ENCODE peak calls at places on chromosomes 16 and 17, in ten cellular contexts. T, H, Y, Q, W, C, I, L, M and X are unnamed samples.

GRCh38 chr17:61582593-61582992 is 8.4 kb downstream of the NACA2 start:
- DNase-seq in T (no peak), H (no peak), Y (no peak), Q (no peak), W (no peak), C (no peak), I (no peak), L (no peak), M (no peak), X (no peak)

GRCh38 chr16:55471448-55472097 is 7.4 kb upstream of the MMP2 start:
- DNase-seq in T (no peak), H (no peak), Y (peak; percentile 93), Q (no peak), W (no peak), C (no peak), I (peak; percentile 92), L (peak; percentile 68), M (peak; percentile 39), X (no peak)

GRCh38 chr17:68101992-68102758 is 66.6 kb downstream of the KPNA2 start:
- DNase-seq in T (no peak), H (peak; percentile 9), Y (peak; percentile 9), Q (peak; percentile 10), W (peak; percentile 37), C (peak; percentile 11), I (no peak), L (no peak), M (no peak), X (no peak)

GRCh38 chr17:69342896-69343644 is 16.1 kb upstream of the ABCA5 start:
- DNase-seq in T (no peak), H (no peak), Y (no peak), Q (peak; percentile 19), W (peak; percentile 63), C (no peak), I (no peak), L (no peak), M (no peak), X (no peak)

GRCh38 chr17:45246861-45247428 is 14.9 kb downstream of the SPATA32 start:
- DNase-seq in T (peak; percentile 53), H (peak; percentile 57), Y (no peak), Q (peak; percentile 67), W (no peak), C (peak; percentile 82), I (peak; percentile 14), L (no peak), M (no peak), X (peak; percentile 43)

GRCh38 chr17:2259769-2260536 is 43.6 kb downstream of the SMG6 start:
- DNase-seq in T (no peak), H (no peak), Y (peak; percentile 79), Q (no peak), W (no peak), C (no peak), I (peak; percentile 81), L (no peak), M (no peak), X (no peak)

GRCh38 chr17:38539386-38539785 is 66.4 kb downstream of the SRCIN1 start:
- DNase-seq in T (no peak), H (no peak), Y (no peak), Q (peak; percentile 60), W (peak; percentile 32), C (no peak), I (no peak), L (no peak), M (no peak), X (no peak)

GRCh38 chr16:46882304-46882939 is 1.7 kb upstream of the GPT2 start:
- DNase-seq in T (no peak), H (no peak), Y (no peak), Q (no peak), W (peak; percentile 57), C (no peak), I (no peak), L (no peak), M (no peak), X (no peak)

GRCh38 chr16:64196444-64196843 is 925.4 kb downstream of the CDH11 start:
- DNase-seq in T (no peak), H (no peak), Y (peak; percentile 77), Q (no peak), W (no peak), C (no peak), I (peak; percentile 78), L (no peak), M (no peak), X (no peak)

GRCh38 chr17:80751460-80752368 is 207.1 kb downstream of the RPTOR start:
- DNase-seq in T (no peak), H (no peak), Y (peak; percentile 81), Q (no peak), W (no peak), C (no peak), I (peak; percentile 58), L (no peak), M (no peak), X (no peak)

GRCh38 chr17:36608794-36609497 is 7.6 kb downstream of the MRM1 start:
- DNase-seq in T (peak; percentile 47), H (peak; percentile 40), Y (peak; percentile 71), Q (peak; percentile 79), W (peak; percentile 29), C (peak; percentile 71), I (peak; percentile 66), L (no peak), M (no peak), X (peak; percentile 70)

GRCh38 chr17:44595216-44595775 is 38.0 kb downstream of the FZD2 start:
- DNase-seq in T (no peak), H (no peak), Y (no peak), Q (no peak), W (no peak), C (no peak), I (no peak), L (no peak), M (no peak), X (peak; percentile 20)